ENCODE peak calls at places on chromosomes 4 and X, in six cellular contexts. One of them, this sample, is unnamed.

GRCh38 chrX:48470833-48471118 is 716 bp upstream of the SLC38A5 start:
- DNase-seq in GM23248: no peak
- DNase-seq in neural progenitor cell: no peak
- DNase-seq in A673: no peak
- DNase-seq in hepatocyte: no peak
- DNase-seq in HCT116: no peak
- DNase-seq in this sample: no peak

GRCh38 chr4:63563288-63564014 is 845.8 kb downstream of the TECRL start:
- DNase-seq in GM23248: no peak
- DNase-seq in neural progenitor cell: peak
- DNase-seq in A673: no peak
- DNase-seq in hepatocyte: peak
- DNase-seq in HCT116: no peak
- DNase-seq in this sample: no peak

GRCh38 chr4:172813359-172813923 is 355.2 kb upstream of the GALNT7 start:
- DNase-seq in GM23248: no peak
- DNase-seq in neural progenitor cell: no peak
- DNase-seq in A673: no peak
- DNase-seq in hepatocyte: no peak
- DNase-seq in HCT116: no peak
- DNase-seq in this sample: no peak

GRCh38 chrX:140664939-140665338 is 44.6 kb upstream of the LINC00632 start:
- DNase-seq in GM23248: peak
- DNase-seq in neural progenitor cell: no peak
- DNase-seq in A673: peak
- DNase-seq in hepatocyte: peak
- DNase-seq in HCT116: no peak
- DNase-seq in this sample: no peak

GRCh38 chr4:57373971-57374370 is 263.8 kb upstream of the IGFBP7 start:
- DNase-seq in GM23248: peak
- DNase-seq in neural progenitor cell: no peak
- DNase-seq in A673: no peak
- DNase-seq in hepatocyte: no peak
- DNase-seq in HCT116: no peak
- DNase-seq in this sample: no peak

GRCh38 chr4:11503166-11503565 is 74.5 kb upstream of the HS3ST1 start:
- DNase-seq in GM23248: no peak
- DNase-seq in neural progenitor cell: no peak
- DNase-seq in A673: no peak
- DNase-seq in hepatocyte: no peak
- DNase-seq in HCT116: no peak
- DNase-seq in this sample: no peak

GRCh38 chrX:129739591-129739990 is 812 bp downstream of the XPNPEP2 start:
- DNase-seq in GM23248: no peak
- DNase-seq in neural progenitor cell: no peak
- DNase-seq in A673: no peak
- DNase-seq in hepatocyte: no peak
- DNase-seq in HCT116: no peak
- DNase-seq in this sample: no peak

GRCh38 chr4:183383606-183384005 is 60.8 kb upstream of the CDKN2AIP start:
- DNase-seq in GM23248: no peak
- DNase-seq in neural progenitor cell: no peak
- DNase-seq in A673: no peak
- DNase-seq in hepatocyte: no peak
- DNase-seq in HCT116: no peak
- DNase-seq in this sample: no peak

GRCh38 chrX:40952855-40953254 is 132.4 kb upstream of the USP9X start:
- DNase-seq in GM23248: peak
- DNase-seq in neural progenitor cell: no peak
- DNase-seq in A673: no peak
- DNase-seq in hepatocyte: no peak
- DNase-seq in HCT116: no peak
- DNase-seq in this sample: peak

GRCh38 chr4:25943312-25943711 is 29.3 kb downstream of the SMIM20 start:
- DNase-seq in GM23248: no peak
- DNase-seq in neural progenitor cell: no peak
- DNase-seq in A673: no peak
- DNase-seq in hepatocyte: no peak
- DNase-seq in HCT116: no peak
- DNase-seq in this sample: no peak

GRCh38 chrX:41245641-41246040 is 88.3 kb upstream of the DDX3X start:
- DNase-seq in GM23248: no peak
- DNase-seq in neural progenitor cell: no peak
- DNase-seq in A673: no peak
- DNase-seq in hepatocyte: no peak
- DNase-seq in HCT116: no peak
- DNase-seq in this sample: no peak

GRCh38 chr4:140719022-140719421 is 37.2 kb downstream of the TBC1D9 start:
- DNase-seq in GM23248: peak
- DNase-seq in neural progenitor cell: no peak
- DNase-seq in A673: peak
- DNase-seq in hepatocyte: no peak
- DNase-seq in HCT116: no peak
- DNase-seq in this sample: peak

GRCh38 chr4:37043342-37043741 is 201.2 kb upstream of the NWD2 start:
- DNase-seq in GM23248: no peak
- DNase-seq in neural progenitor cell: no peak
- DNase-seq in A673: no peak
- DNase-seq in hepatocyte: no peak
- DNase-seq in HCT116: no peak
- DNase-seq in this sample: no peak
- TF ChIP-seq EZH2 in GM23248: no peak
- TF ChIP-seq EZH2 in neural progenitor cell: no peak
- TF ChIP-seq EZH2 in A673: no peak
- TF ChIP-seq EZH2 in hepatocyte: no peak
- TF ChIP-seq EZH2 in HCT116: no peak
- TF ChIP-seq EZH2 in this sample: no peak

DNA sequence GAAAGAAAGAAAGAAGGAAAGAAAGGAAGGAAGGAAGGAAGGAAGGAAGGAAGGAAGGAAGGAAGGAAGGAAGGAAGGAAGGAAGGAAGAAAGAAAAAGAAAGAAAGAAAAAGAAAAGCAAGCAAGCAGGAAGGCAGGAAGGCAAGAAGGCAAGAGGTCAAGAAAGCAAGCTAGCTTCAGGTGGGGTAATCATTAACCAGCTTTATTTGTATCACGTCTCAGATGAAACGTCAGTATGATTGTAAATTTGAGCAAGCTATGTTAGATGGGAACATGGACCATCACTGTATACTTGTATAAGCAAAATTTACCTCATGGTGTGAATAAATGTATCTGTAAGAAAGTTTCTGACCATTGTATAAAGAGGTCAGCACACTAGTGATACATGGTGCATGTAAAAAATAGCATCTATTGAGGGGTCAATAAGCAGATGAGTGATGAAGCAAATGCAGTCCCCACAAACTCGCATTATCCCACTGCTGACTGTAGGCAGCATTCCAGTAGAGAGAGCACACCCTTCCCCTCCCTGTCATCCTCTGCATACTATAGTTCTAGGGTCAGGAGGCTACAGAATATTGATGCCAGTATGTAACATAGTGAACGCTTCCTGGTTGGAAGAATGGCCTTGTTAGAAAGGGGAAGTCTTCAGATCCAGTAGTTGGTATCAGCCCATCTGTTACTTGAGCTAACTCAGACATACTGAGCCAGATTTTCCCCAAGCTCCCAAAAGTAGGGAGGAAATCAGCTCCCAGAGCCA is 16.5 kb upstream of the KLHL34 start:
- DNase-seq in GM23248: no peak
- DNase-seq in neural progenitor cell: no peak
- DNase-seq in A673: no peak
- DNase-seq in hepatocyte: no peak
- DNase-seq in HCT116: no peak
- DNase-seq in this sample: no peak
- TF ChIP-seq EZH2 in GM23248: no peak
- TF ChIP-seq EZH2 in neural progenitor cell: no peak
- TF ChIP-seq EZH2 in A673: no peak
- TF ChIP-seq EZH2 in hepatocyte: no peak
- TF ChIP-seq EZH2 in HCT116: no peak
- TF ChIP-seq EZH2 in this sample: no peak

GRCh38 chr4:78618426-78618825 is 66.9 kb downstream of the ANXA3 start:
- DNase-seq in GM23248: peak
- DNase-seq in neural progenitor cell: no peak
- DNase-seq in A673: no peak
- DNase-seq in hepatocyte: no peak
- DNase-seq in HCT116: no peak
- DNase-seq in this sample: no peak
- TF ChIP-seq EZH2 in GM23248: no peak
- TF ChIP-seq EZH2 in neural progenitor cell: no peak
- TF ChIP-seq EZH2 in A673: no peak
- TF ChIP-seq EZH2 in hepatocyte: no peak
- TF ChIP-seq EZH2 in HCT116: no peak
- TF ChIP-seq EZH2 in this sample: no peak

GRCh38 chrX:10619311-10620015 is 922 bp downstream of the MID1 start:
- DNase-seq in GM23248: peak
- DNase-seq in neural progenitor cell: no peak
- DNase-seq in A673: peak
- DNase-seq in hepatocyte: no peak
- DNase-seq in HCT116: no peak
- DNase-seq in this sample: peak

GRCh38 chrX:10617964-10618342 is 2.4 kb downstream of the MID1 start:
- DNase-seq in GM23248: peak
- DNase-seq in neural progenitor cell: no peak
- DNase-seq in A673: peak
- DNase-seq in hepatocyte: no peak
- DNase-seq in HCT116: no peak
- DNase-seq in this sample: peak

GRCh38 chrX:10618911-10619310 is 1.5 kb downstream of the MID1 start:
- DNase-seq in GM23248: peak
- DNase-seq in neural progenitor cell: peak
- DNase-seq in A673: no peak
- DNase-seq in hepatocyte: peak
- DNase-seq in HCT116: no peak
- DNase-seq in this sample: peak

GRCh38 chrX:10622197-10622596 is 1.8 kb upstream of the MID1 start:
- DNase-seq in GM23248: no peak
- DNase-seq in neural progenitor cell: no peak
- DNase-seq in A673: no peak
- DNase-seq in hepatocyte: no peak
- DNase-seq in HCT116: no peak
- DNase-seq in this sample: no peak

DNA sequence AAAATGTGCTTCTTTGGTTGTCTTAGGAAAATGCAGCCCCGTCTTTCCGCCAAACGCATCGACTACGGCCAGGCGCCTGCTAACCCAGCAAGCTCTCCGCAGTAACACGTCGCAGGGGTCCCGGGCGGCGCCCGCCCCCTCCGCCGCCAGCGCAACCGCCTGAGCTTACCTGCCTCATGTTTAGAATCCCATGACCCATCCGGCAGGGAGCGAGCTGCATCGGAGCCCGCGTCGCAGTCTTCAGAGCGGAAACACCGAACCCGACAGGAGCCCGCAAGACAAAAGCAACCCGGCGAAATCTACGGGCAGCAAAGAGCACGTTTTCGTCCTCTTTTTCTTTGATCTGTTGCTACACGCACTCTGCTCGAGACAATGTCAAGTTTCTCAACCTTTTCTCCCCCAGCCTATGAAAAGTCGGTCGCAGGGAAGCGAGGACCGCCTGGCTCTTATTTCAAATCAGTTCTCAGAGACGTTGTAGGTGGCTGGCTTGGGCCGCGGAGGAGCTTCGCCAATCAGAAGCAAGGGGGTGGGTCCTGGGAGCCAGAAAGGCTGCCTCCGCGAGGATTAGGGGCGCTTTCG is at the start of gene MID1:
- DNase-seq in GM23248: peak
- DNase-seq in neural progenitor cell: peak
- DNase-seq in A673: peak
- DNase-seq in hepatocyte: peak
- DNase-seq in HCT116: peak
- DNase-seq in this sample: peak
- TF ChIP-seq EZH2 in GM23248: no peak
- TF ChIP-seq EZH2 in neural progenitor cell: no peak
- TF ChIP-seq EZH2 in A673: no peak
- TF ChIP-seq EZH2 in hepatocyte: no peak
- TF ChIP-seq EZH2 in HCT116: no peak
- TF ChIP-seq EZH2 in this sample: no peak

GRCh38 chr4:24470681-24471622 is 113.4 kb downstream of the DHX15 start:
- DNase-seq in GM23248: peak
- DNase-seq in neural progenitor cell: peak
- DNase-seq in A673: peak
- DNase-seq in hepatocyte: peak
- DNase-seq in HCT116: no peak
- DNase-seq in this sample: peak
- TF ChIP-seq EZH2 in GM23248: peak
- TF ChIP-seq EZH2 in neural progenitor cell: peak
- TF ChIP-seq EZH2 in A673: peak
- TF ChIP-seq EZH2 in hepatocyte: no peak
- TF ChIP-seq EZH2 in HCT116: no peak
- TF ChIP-seq EZH2 in this sample: no peak

DNA sequence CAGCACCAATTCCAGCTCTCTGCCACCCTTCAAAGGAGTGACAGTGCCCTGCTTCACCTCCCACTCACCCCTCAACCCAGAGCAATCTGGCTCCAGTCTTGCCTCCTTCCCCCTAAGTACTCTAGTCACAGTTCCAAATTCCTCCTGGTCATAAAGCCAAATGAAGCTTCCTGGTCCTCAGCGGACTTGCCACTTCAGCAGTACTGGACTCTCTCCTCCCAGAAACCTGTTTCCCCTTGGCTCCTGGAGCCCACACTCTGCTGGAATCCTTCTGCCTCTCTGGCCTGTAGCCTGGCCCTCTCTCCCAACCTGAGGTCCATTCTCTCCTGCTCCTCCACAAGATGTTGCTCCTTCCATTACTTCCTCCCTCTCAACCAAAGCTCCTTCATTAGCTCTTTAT is 52.6 kb upstream of the MTM1 start:
- DNase-seq in GM23248: no peak
- DNase-seq in neural progenitor cell: no peak
- DNase-seq in A673: no peak
- DNase-seq in hepatocyte: no peak
- DNase-seq in HCT116: no peak
- DNase-seq in this sample: no peak
- TF ChIP-seq EZH2 in GM23248: no peak
- TF ChIP-seq EZH2 in neural progenitor cell: no peak
- TF ChIP-seq EZH2 in A673: no peak
- TF ChIP-seq EZH2 in hepatocyte: no peak
- TF ChIP-seq EZH2 in HCT116: no peak
- TF ChIP-seq EZH2 in this sample: no peak

DNA sequence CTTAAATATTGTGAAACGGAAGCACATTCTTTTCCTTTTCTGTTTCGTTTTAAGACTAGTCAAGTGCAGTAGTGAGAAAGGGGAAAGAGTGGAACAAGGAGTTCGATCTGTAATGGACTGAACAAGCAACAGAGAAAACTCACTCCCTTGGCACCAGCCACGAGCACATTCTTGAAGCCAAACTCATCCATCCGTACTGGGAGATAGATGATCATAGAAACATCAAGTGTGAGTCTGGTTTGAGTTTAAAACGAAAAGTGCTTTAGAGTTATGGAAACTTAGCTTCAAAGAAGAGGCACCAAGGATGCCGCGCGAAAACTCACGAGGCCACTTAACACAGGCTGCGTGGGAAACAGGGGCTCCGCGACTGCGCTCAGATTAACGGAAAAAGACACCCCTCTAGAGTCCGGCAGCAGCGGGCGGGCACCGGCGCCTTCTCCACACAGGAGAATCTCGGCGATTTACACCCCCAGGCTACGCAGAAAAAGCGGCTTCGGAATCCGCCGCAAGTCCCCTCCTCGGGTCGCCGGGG is 676 bp downstream of the FAM53A start:
- DNase-seq in GM23248: peak
- DNase-seq in neural progenitor cell: no peak
- DNase-seq in A673: peak
- DNase-seq in hepatocyte: peak
- DNase-seq in HCT116: no peak
- DNase-seq in this sample: peak
- TF ChIP-seq EZH2 in GM23248: no peak
- TF ChIP-seq EZH2 in neural progenitor cell: peak
- TF ChIP-seq EZH2 in A673: no peak
- TF ChIP-seq EZH2 in hepatocyte: no peak
- TF ChIP-seq EZH2 in HCT116: no peak
- TF ChIP-seq EZH2 in this sample: no peak

GRCh38 chr4:54094449-54094848 is 5.5 kb upstream of the GSX2 start:
- DNase-seq in GM23248: no peak
- DNase-seq in neural progenitor cell: peak
- DNase-seq in A673: no peak
- DNase-seq in hepatocyte: no peak
- DNase-seq in HCT116: no peak
- DNase-seq in this sample: no peak
- TF ChIP-seq EZH2 in GM23248: no peak
- TF ChIP-seq EZH2 in neural progenitor cell: no peak
- TF ChIP-seq EZH2 in A673: no peak
- TF ChIP-seq EZH2 in hepatocyte: no peak
- TF ChIP-seq EZH2 in HCT116: no peak
- TF ChIP-seq EZH2 in this sample: no peak

This sample was measured in endothelial cell of umbilical vein.